ENCODE peak calls at places on chromosomes 11 and 22, in nine cellular contexts. One of them, this sample, is unnamed.

GRCh38 chr11:107587306-107587979 is 3.5 kb upstream of the ELMOD1 start:
- DNase-seq in astrocyte of the cerebellum: no peak
- DNase-seq in kidney: no peak
- DNase-seq in mucosa of descending colon: no peak
- DNase-seq in lung: no peak
- DNase-seq in lower lobe of right lung: no peak
- DNase-seq in gastrocnemius medialis: no peak
- DNase-seq in colonic mucosa: no peak
- DNase-seq in cardiac muscle cell: no peak
- DNase-seq in this sample: no peak

GRCh38 chr11:12693485-12694181 is 19.4 kb downstream of the TEAD1 start:
- DNase-seq in astrocyte of the cerebellum: peak
- DNase-seq in kidney: peak
- DNase-seq in mucosa of descending colon: peak
- DNase-seq in lung: no peak
- DNase-seq in lower lobe of right lung: peak
- DNase-seq in gastrocnemius medialis: peak
- DNase-seq in colonic mucosa: peak
- DNase-seq in cardiac muscle cell: no peak
- DNase-seq in this sample: no peak

GRCh38 chr11:109864834-109865557 is 228.2 kb upstream of the ZC3H12C start:
- DNase-seq in astrocyte of the cerebellum: no peak
- DNase-seq in kidney: no peak
- DNase-seq in mucosa of descending colon: no peak
- DNase-seq in lung: no peak
- DNase-seq in lower lobe of right lung: no peak
- DNase-seq in gastrocnemius medialis: no peak
- DNase-seq in colonic mucosa: no peak
- DNase-seq in cardiac muscle cell: peak
- DNase-seq in this sample: no peak

GRCh38 chr11:44866301-44866700 is 84.4 kb downstream of the TP53I11 start:
- DNase-seq in astrocyte of the cerebellum: no peak
- DNase-seq in kidney: no peak
- DNase-seq in mucosa of descending colon: no peak
- DNase-seq in lung: no peak
- DNase-seq in lower lobe of right lung: no peak
- DNase-seq in gastrocnemius medialis: no peak
- DNase-seq in colonic mucosa: no peak
- DNase-seq in cardiac muscle cell: no peak
- DNase-seq in this sample: no peak

GRCh38 chr22:42881982-42882656 is 25.0 kb upstream of the ARFGAP3 start:
- DNase-seq in astrocyte of the cerebellum: no peak
- DNase-seq in kidney: no peak
- DNase-seq in mucosa of descending colon: no peak
- DNase-seq in lung: no peak
- DNase-seq in lower lobe of right lung: no peak
- DNase-seq in gastrocnemius medialis: peak
- DNase-seq in colonic mucosa: no peak
- DNase-seq in cardiac muscle cell: no peak
- DNase-seq in this sample: no peak

GRCh38 chr11:64990222-64990918 is 6.4 kb downstream of the BATF2 start:
- DNase-seq in astrocyte of the cerebellum: no peak
- DNase-seq in kidney: peak
- DNase-seq in mucosa of descending colon: peak
- DNase-seq in lung: peak
- DNase-seq in lower lobe of right lung: peak
- DNase-seq in gastrocnemius medialis: peak
- DNase-seq in colonic mucosa: no peak
- DNase-seq in cardiac muscle cell: no peak
- DNase-seq in this sample: peak

GRCh38 chr22:31125521-31126117 is 2.9 kb downstream of the INPP5J start:
- DNase-seq in astrocyte of the cerebellum: no peak
- DNase-seq in kidney: no peak
- DNase-seq in mucosa of descending colon: no peak
- DNase-seq in lung: no peak
- DNase-seq in lower lobe of right lung: no peak
- DNase-seq in gastrocnemius medialis: no peak
- DNase-seq in colonic mucosa: no peak
- DNase-seq in cardiac muscle cell: no peak
- DNase-seq in this sample: no peak

GRCh38 chr11:3866206-3866605 is 10.7 kb downstream of the STIM1 start:
- DNase-seq in astrocyte of the cerebellum: no peak
- DNase-seq in kidney: no peak
- DNase-seq in mucosa of descending colon: no peak
- DNase-seq in lung: peak
- DNase-seq in lower lobe of right lung: peak
- DNase-seq in gastrocnemius medialis: no peak
- DNase-seq in colonic mucosa: no peak
- DNase-seq in cardiac muscle cell: peak
- DNase-seq in this sample: no peak

GRCh38 chr22:38572065-38572464 is 2.1 kb upstream of the DMC1 start:
- DNase-seq in astrocyte of the cerebellum: peak
- DNase-seq in kidney: no peak
- DNase-seq in mucosa of descending colon: no peak
- DNase-seq in lung: peak
- DNase-seq in lower lobe of right lung: no peak
- DNase-seq in gastrocnemius medialis: peak
- DNase-seq in colonic mucosa: peak
- DNase-seq in cardiac muscle cell: peak
- DNase-seq in this sample: peak

GRCh38 chr11:76252625-76253024 is 46.3 kb upstream of the WNT11 start:
- DNase-seq in astrocyte of the cerebellum: no peak
- DNase-seq in kidney: peak
- DNase-seq in mucosa of descending colon: no peak
- DNase-seq in lung: no peak
- DNase-seq in lower lobe of right lung: no peak
- DNase-seq in gastrocnemius medialis: no peak
- DNase-seq in colonic mucosa: no peak
- DNase-seq in cardiac muscle cell: no peak
- DNase-seq in this sample: no peak

GRCh38 chr11:133020321-133020720 is 512.0 kb downstream of the OPCML start:
- DNase-seq in astrocyte of the cerebellum: no peak
- DNase-seq in kidney: no peak
- DNase-seq in mucosa of descending colon: no peak
- DNase-seq in lung: no peak
- DNase-seq in lower lobe of right lung: no peak
- DNase-seq in gastrocnemius medialis: no peak
- DNase-seq in colonic mucosa: no peak
- DNase-seq in cardiac muscle cell: no peak
- DNase-seq in this sample: peak

GRCh38 chr22:39308614-39309363 is 10.6 kb downstream of the RPL3 start:
- DNase-seq in astrocyte of the cerebellum: peak
- DNase-seq in kidney: no peak
- DNase-seq in mucosa of descending colon: no peak
- DNase-seq in lung: peak
- DNase-seq in lower lobe of right lung: peak
- DNase-seq in gastrocnemius medialis: peak
- DNase-seq in colonic mucosa: no peak
- DNase-seq in cardiac muscle cell: no peak
- DNase-seq in this sample: peak

GRCh38 chr22:50482107-50483074 is 1.0 kb downstream of the ADM2 start:
- DNase-seq in astrocyte of the cerebellum: no peak
- DNase-seq in kidney: peak
- DNase-seq in mucosa of descending colon: no peak
- DNase-seq in lung: no peak
- DNase-seq in lower lobe of right lung: no peak
- DNase-seq in gastrocnemius medialis: no peak
- DNase-seq in colonic mucosa: no peak
- DNase-seq in cardiac muscle cell: no peak
- DNase-seq in this sample: no peak

GRCh38 chr22:41397143-41397811 is 15.5 kb downstream of the TEF start:
- DNase-seq in astrocyte of the cerebellum: no peak
- DNase-seq in kidney: no peak
- DNase-seq in mucosa of descending colon: peak
- DNase-seq in lung: no peak
- DNase-seq in lower lobe of right lung: no peak
- DNase-seq in gastrocnemius medialis: no peak
- DNase-seq in colonic mucosa: peak
- DNase-seq in cardiac muscle cell: no peak
- DNase-seq in this sample: no peak

DNA sequence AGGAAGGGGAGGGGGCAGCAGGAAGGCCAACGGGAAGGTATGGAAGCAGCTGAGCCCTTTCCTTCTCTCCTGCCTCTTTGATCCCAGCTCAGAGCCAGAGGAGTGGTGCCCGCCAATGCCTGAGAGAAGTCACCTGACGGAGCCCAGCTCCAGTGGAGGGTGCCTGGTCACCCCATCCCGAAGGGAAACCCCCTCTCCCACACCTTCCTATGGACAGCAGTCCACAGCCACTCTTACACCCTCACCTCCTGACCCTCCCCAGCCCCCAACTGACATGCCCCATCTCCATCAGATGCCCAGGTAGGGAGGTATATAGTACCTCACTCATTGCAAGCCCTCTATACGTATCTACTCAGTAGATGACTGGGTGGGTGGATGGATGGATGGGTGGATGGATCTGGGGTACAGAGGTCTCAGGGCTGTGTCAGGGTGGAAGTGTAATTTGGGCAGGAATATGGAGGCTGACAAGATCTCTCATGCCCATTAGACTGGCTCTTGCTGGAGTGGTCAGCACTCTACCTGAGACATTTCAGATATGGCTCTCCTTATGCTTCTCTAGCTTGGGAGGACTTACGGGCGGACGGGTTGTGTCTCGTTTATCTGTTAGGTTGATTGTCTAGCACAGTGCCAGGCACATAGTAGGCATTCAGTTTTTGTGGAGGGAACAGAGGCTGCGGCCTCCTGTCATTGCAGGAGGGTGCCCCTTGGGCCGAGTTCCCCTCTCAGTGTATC is 13.4 kb downstream of the ROBO3 start:
- DNase-seq in astrocyte of the cerebellum: no peak
- DNase-seq in kidney: no peak
- DNase-seq in mucosa of descending colon: no peak
- DNase-seq in lung: no peak
- DNase-seq in lower lobe of right lung: no peak
- DNase-seq in gastrocnemius medialis: no peak
- DNase-seq in colonic mucosa: no peak
- DNase-seq in cardiac muscle cell: no peak
- DNase-seq in this sample: peak
- H3K4me3 ChIP-seq in astrocyte of the cerebellum: no peak
- H3K4me3 ChIP-seq in kidney: no peak
- H3K4me3 ChIP-seq in mucosa of descending colon: no peak
- H3K4me3 ChIP-seq in lung: no peak
- H3K4me3 ChIP-seq in lower lobe of right lung: no peak
- H3K4me3 ChIP-seq in gastrocnemius medialis: no peak
- H3K4me3 ChIP-seq in colonic mucosa: no peak
- H3K4me3 ChIP-seq in cardiac muscle cell: no peak
- H3K4me3 ChIP-seq in this sample: no peak

DNA sequence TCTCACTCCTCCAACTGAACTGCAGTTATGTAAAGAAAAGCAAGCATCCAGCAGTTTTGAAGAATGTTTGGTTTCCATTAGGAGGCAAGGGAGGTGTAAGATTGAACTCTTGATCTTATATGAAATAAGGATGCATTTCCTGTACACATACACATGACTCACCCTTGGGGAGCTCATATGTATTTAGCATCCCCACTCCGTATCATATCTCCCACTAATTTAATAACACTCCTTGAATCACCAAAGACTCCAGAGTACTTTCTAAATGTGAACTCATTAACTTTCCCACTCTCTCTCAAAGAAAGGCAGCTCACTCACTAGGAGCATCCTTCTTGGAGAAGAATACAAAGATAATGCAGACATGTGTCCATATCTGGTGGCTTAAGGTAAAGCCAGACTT is 77.4 kb downstream of the ETS1 start:
- DNase-seq in astrocyte of the cerebellum: no peak
- DNase-seq in kidney: no peak
- DNase-seq in mucosa of descending colon: no peak
- DNase-seq in lung: no peak
- DNase-seq in lower lobe of right lung: no peak
- DNase-seq in gastrocnemius medialis: no peak
- DNase-seq in colonic mucosa: no peak
- DNase-seq in cardiac muscle cell: no peak
- DNase-seq in this sample: no peak
- H3K4me3 ChIP-seq in astrocyte of the cerebellum: no peak
- H3K4me3 ChIP-seq in kidney: no peak
- H3K4me3 ChIP-seq in mucosa of descending colon: no peak
- H3K4me3 ChIP-seq in lung: no peak
- H3K4me3 ChIP-seq in lower lobe of right lung: peak
- H3K4me3 ChIP-seq in gastrocnemius medialis: no peak
- H3K4me3 ChIP-seq in colonic mucosa: no peak
- H3K4me3 ChIP-seq in cardiac muscle cell: no peak
- H3K4me3 ChIP-seq in this sample: no peak

GRCh38 chr11:2697871-2698270 is 1.9 kb downstream of the KCNQ1OT1 start:
- DNase-seq in astrocyte of the cerebellum: no peak
- DNase-seq in kidney: no peak
- DNase-seq in mucosa of descending colon: no peak
- DNase-seq in lung: no peak
- DNase-seq in lower lobe of right lung: no peak
- DNase-seq in gastrocnemius medialis: no peak
- DNase-seq in colonic mucosa: no peak
- DNase-seq in cardiac muscle cell: no peak
- DNase-seq in this sample: no peak
- H3K4me3 ChIP-seq in astrocyte of the cerebellum: peak
- H3K4me3 ChIP-seq in kidney: peak
- H3K4me3 ChIP-seq in mucosa of descending colon: no peak
- H3K4me3 ChIP-seq in lung: no peak
- H3K4me3 ChIP-seq in lower lobe of right lung: peak
- H3K4me3 ChIP-seq in gastrocnemius medialis: peak
- H3K4me3 ChIP-seq in colonic mucosa: peak
- H3K4me3 ChIP-seq in cardiac muscle cell: peak
- H3K4me3 ChIP-seq in this sample: no peak

GRCh38 chr11:72582206-72583176 is 91.7 kb downstream of the PDE2A start:
- DNase-seq in astrocyte of the cerebellum: no peak
- DNase-seq in kidney: peak
- DNase-seq in mucosa of descending colon: no peak
- DNase-seq in lung: no peak
- DNase-seq in lower lobe of right lung: peak
- DNase-seq in gastrocnemius medialis: no peak
- DNase-seq in colonic mucosa: no peak
- DNase-seq in cardiac muscle cell: no peak
- DNase-seq in this sample: no peak

GRCh38 chr11:72584293-72584921 is 89.8 kb downstream of the PDE2A start:
- DNase-seq in astrocyte of the cerebellum: no peak
- DNase-seq in kidney: peak
- DNase-seq in mucosa of descending colon: peak
- DNase-seq in lung: peak
- DNase-seq in lower lobe of right lung: peak
- DNase-seq in gastrocnemius medialis: peak
- DNase-seq in colonic mucosa: peak
- DNase-seq in cardiac muscle cell: peak
- DNase-seq in this sample: peak

GRCh38 chr11:72584933-72585597 is 89.2 kb downstream of the PDE2A start:
- DNase-seq in astrocyte of the cerebellum: no peak
- DNase-seq in kidney: peak
- DNase-seq in mucosa of descending colon: no peak
- DNase-seq in lung: no peak
- DNase-seq in lower lobe of right lung: peak
- DNase-seq in gastrocnemius medialis: no peak
- DNase-seq in colonic mucosa: no peak
- DNase-seq in cardiac muscle cell: no peak
- DNase-seq in this sample: no peak

GRCh38 chr11:72583177-72583553 is 91.1 kb downstream of the PDE2A start:
- DNase-seq in astrocyte of the cerebellum: no peak
- DNase-seq in kidney: peak
- DNase-seq in mucosa of descending colon: no peak
- DNase-seq in lung: no peak
- DNase-seq in lower lobe of right lung: peak
- DNase-seq in gastrocnemius medialis: no peak
- DNase-seq in colonic mucosa: no peak
- DNase-seq in cardiac muscle cell: no peak
- DNase-seq in this sample: no peak

GRCh38 chr11:72583616-72584292 is 90.5 kb downstream of the PDE2A start:
- DNase-seq in astrocyte of the cerebellum: no peak
- DNase-seq in kidney: peak
- DNase-seq in mucosa of descending colon: no peak
- DNase-seq in lung: no peak
- DNase-seq in lower lobe of right lung: peak
- DNase-seq in gastrocnemius medialis: no peak
- DNase-seq in colonic mucosa: no peak
- DNase-seq in cardiac muscle cell: no peak
- DNase-seq in this sample: no peak
- H3K4me3 ChIP-seq in astrocyte of the cerebellum: no peak
- H3K4me3 ChIP-seq in kidney: no peak
- H3K4me3 ChIP-seq in mucosa of descending colon: no peak
- H3K4me3 ChIP-seq in lung: no peak
- H3K4me3 ChIP-seq in lower lobe of right lung: peak
- H3K4me3 ChIP-seq in gastrocnemius medialis: no peak
- H3K4me3 ChIP-seq in colonic mucosa: peak
- H3K4me3 ChIP-seq in cardiac muscle cell: no peak
- H3K4me3 ChIP-seq in this sample: no peak